ENCODE peak calls at places on chromosomes 2 and 18, in seven cellular contexts. Y, N, W, O, X, F and Z are unnamed samples.

GRCh38 chr18:31738460-31739407 is 21.9 kb downstream of the SLC25A52 start:
- DNase-seq in Y (no peak), N (no peak), W (no peak), F (no peak), X (no peak), O (no peak), Z (no peak)

GRCh38 chr2:122542236-122542635 is 786.8 kb downstream of the TSN start:
- DNase-seq in X (no peak), O (no peak), Y (no peak), N (no peak), F (no peak), W (no peak), Z (no peak)

GRCh38 chr2:240244543-240244942 is 104.1 kb upstream of the OTOS start:
- DNase-seq in O (no peak), W (no peak), Y (no peak), X (no peak), N (no peak), F (no peak), Z (no peak)

GRCh38 chr2:231593666-231594065 is 1.0 kb downstream of the TEX44 start:
- DNase-seq in Y (no peak), W (no peak), F (no peak), O (no peak), N (no peak), X (no peak), Z (no peak)

GRCh38 chr2:207285451-207285771 is 119.7 kb upstream of the KLF7 start:
- DNase-seq in W (no peak), O (no peak), X (no peak), F (no peak), N (no peak), Y (no peak), Z (no peak)

GRCh38 chr2:8725838-8726237 is 44.0 kb downstream of the ID2 start:
- DNase-seq in Y (no peak), W (no peak), F (no peak), N (no peak), X (no peak), O (no peak), Z (no peak)

GRCh38 chr18:62625019-62625418 is 90.3 kb upstream of the PHLPP1 start:
- DNase-seq in Y (no peak), F (no peak), X (no peak), N (no peak), O (no peak), W (no peak), Z (no peak)

GRCh38 chr2:127052068-127052770 is 54.7 kb downstream of the BIN1 start:
- DNase-seq in F (peak; percentile 46), X (no peak), W (peak; percentile 43), O (peak; percentile 70), Y (no peak), N (peak; percentile 59), Z (no peak)

GRCh38 chr2:20631617-20632307 is 19.1 kb downstream of the HS1BP3 start:
- DNase-seq in N (no peak), Y (no peak), W (no peak), F (no peak), X (no peak), O (no peak), Z (peak; percentile 20)

GRCh38 chr18:45802814-45803492 is 22.5 kb upstream of the SIGLEC15 start:
- DNase-seq in O (no peak), Y (no peak), F (no peak), W (no peak), N (no peak), X (no peak), Z (no peak)

GRCh38 chr2:32688511-32688910 is 60.7 kb downstream of the TTC27 start:
- DNase-seq in N (no peak), X (no peak), F (no peak), Y (no peak), W (no peak), O (no peak), Z (no peak)

GRCh38 chr18:7174359-7175107 is 56.4 kb upstream of the LRRC30 start:
- DNase-seq in O (peak; percentile 12), W (no peak), X (no peak), F (no peak), Y (no peak), N (peak; percentile 5), Z (no peak)